ENCODE peak calls at places on chromosomes 16 and 17, in eight cellular contexts. O, S, V, P, G, B, E and N are unnamed samples.

GRCh38 chr17:31549121-31549524 is 157.6 kb downstream of the RAB11FIP4 start:
- DNase-seq in E (no peak), G (no peak), S (no peak), P (no peak), B (no peak), V (no peak), O (no peak), N (no peak)

GRCh38 chr16:85138825-85139627 is 26.8 kb upstream of the CIBAR2 start:
- DNase-seq in B (no peak), S (no peak), G (no peak), E (peak; percentile 55), V (no peak), P (no peak), O (no peak), N (no peak)

GRCh38 chr17:65198653-65199382 is 61.6 kb downstream of the RGS9 start:
- DNase-seq in E (peak; percentile 30), B (no peak), O (no peak), G (peak; percentile 58), V (peak; percentile 78), S (peak; percentile 26), P (peak; percentile 69), N (peak; percentile 31)

GRCh38 chr17:79668344-79669250 is 57.7 kb upstream of the RBFOX3 start:
- DNase-seq in P (no peak), O (no peak), E (no peak), B (peak; percentile 8), G (no peak), V (no peak), S (no peak), N (no peak)

GRCh38 chr16:4091638-4092037 is 24.6 kb downstream of the ADCY9 start:
- DNase-seq in G (no peak), P (no peak), O (no peak), B (no peak), V (no peak), S (no peak), E (no peak), N (no peak)

GRCh38 chr17:44792276-44792675 is 33.5 kb downstream of the ADAM11 start:
- DNase-seq in O (no peak), P (no peak), G (peak; percentile 33), S (no peak), E (no peak), B (no peak), V (no peak), N (no peak)

GRCh38 chr16:58459344-58460218 is 40.4 kb upstream of the NDRG4 start:
- DNase-seq in B (no peak), O (no peak), S (no peak), E (no peak), G (peak; percentile 63), P (no peak), V (no peak), N (no peak)

GRCh38 chr16:68223072-68223471 is 12.9 kb downstream of the ESRP2 start:
- DNase-seq in E (no peak), S (no peak), G (no peak), B (no peak), V (no peak), P (no peak), O (no peak), N (no peak)

GRCh38 chr17:43200127-43200526 is 11.5 kb upstream of the TMEM106A start:
- DNase-seq in B (no peak), S (no peak), P (no peak), O (no peak), E (no peak), G (no peak), V (peak; percentile 39), N (no peak)

GRCh38 chr17:45225051-45225700 is 3.5 kb downstream of the FMNL1 start:
- DNase-seq in O (no peak), P (no peak), S (peak; percentile 53), B (no peak), G (no peak), E (no peak), V (no peak), N (no peak)

GRCh38 chr17:57335195-57335792 is 79.0 kb downstream of the MSI2 start:
- DNase-seq in S (no peak), P (no peak), V (no peak), E (no peak), G (no peak), O (no peak), B (no peak), N (no peak)

GRCh38 chr16:188674-189073 is 8.4 kb downstream of the HBQ1 start:
- DNase-seq in G (no peak), V (peak; percentile 33), B (no peak), E (no peak), S (no peak), O (no peak), P (no peak), N (no peak)

GRCh38 chr16:49519008-49519656 is 145.5 kb downstream of the C16orf78 start:
- DNase-seq in G (no peak), P (no peak), E (no peak), O (no peak), V (no peak), S (no peak), B (no peak), N (no peak)

GRCh38 chr17:57038486-57038885 is 46.6 kb upstream of the AKAP1 start:
- DNase-seq in S (no peak), E (no peak), B (no peak), P (no peak), G (no peak), V (no peak), O (no peak), N (no peak)

GRCh38 chr16:8173111-8173644 is 417.1 kb downstream of the TMEM114 start:
- DNase-seq in G (peak; percentile 41), S (no peak), P (peak; percentile 92), O (peak; percentile 69), V (peak; percentile 92), B (peak; percentile 48), E (peak; percentile 33), N (no peak)

GRCh38 chr17:48526986-48527741 is 3.6 kb downstream of the HOXB1 start:
- DNase-seq in G (no peak), V (peak; percentile 85), P (peak; percentile 77), O (no peak), E (no peak), B (no peak), S (no peak), N (no peak)

GRCh38 chr17:13909901-13910519 is 159.3 kb upstream of the COX10 start:
- DNase-seq in V (peak; percentile 8), E (no peak), P (no peak), B (no peak), O (no peak), S (no peak), G (no peak), N (no peak)

GRCh38 chr17:28878981-28879380 is 18.6 kb downstream of the FLOT2 start:
- DNase-seq in G (peak; percentile 30), E (no peak), V (peak; percentile 95), B (no peak), S (no peak), O (no peak), P (peak; percentile 54), N (no peak)
- TF ChIP-seq CTCF in G (peak; percentile 65), E (no peak), V (peak; percentile 92), B (no peak), S (peak; percentile 44), O (peak; percentile 58), P (peak; percentile 50), N (peak; percentile 36)

DNA sequence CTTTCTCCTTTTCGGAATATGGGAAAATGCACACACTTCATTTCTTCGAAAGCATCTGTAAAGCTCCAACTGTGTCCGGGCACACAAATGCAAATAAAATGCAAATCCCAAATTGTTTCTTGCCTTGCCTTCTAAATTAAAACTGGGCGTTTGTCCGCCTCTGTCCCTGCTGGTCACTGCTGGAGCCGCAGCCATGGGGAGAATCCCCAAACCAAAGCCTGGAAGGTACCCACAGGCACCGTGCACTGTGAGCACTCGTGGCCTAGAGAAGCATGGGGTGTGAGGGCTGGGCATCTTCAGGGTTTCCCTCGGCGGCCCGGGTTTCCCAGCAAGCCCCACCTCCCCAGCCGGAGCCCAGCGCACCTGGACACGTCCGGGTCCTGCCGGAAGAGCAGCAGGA is 2.9 kb downstream of the SLC47A2 start:
- DNase-seq in V (peak; percentile 76), S (no peak), B (no peak), G (no peak), O (no peak), P (no peak), E (no peak), N (no peak)
- TF ChIP-seq CTCF in V (peak; percentile 23), S (no peak), B (no peak), G (peak; percentile 52), O (peak; percentile 34), P (peak; percentile 41), E (no peak), N (no peak)

GRCh38 chr17:49930880-49931279 is 38.1 kb upstream of the DLX4 start:
- DNase-seq in B (no peak), O (no peak), E (no peak), V (no peak), P (no peak), S (no peak), G (no peak), N (no peak)

GRCh38 chr17:49928126-49928800 is 40.7 kb upstream of the DLX4 start:
- DNase-seq in B (no peak), P (no peak), S (no peak), O (no peak), E (no peak), G (no peak), V (no peak), N (no peak)

GRCh38 chr17:49926886-49927285 is 42.1 kb upstream of the DLX4 start:
- DNase-seq in O (no peak), G (no peak), V (no peak), P (no peak), E (no peak), S (no peak), B (peak; percentile 76), N (peak; percentile 3)

GRCh38 chr17:49931416-49931815 is 37.6 kb upstream of the DLX4 start:
- DNase-seq in G (no peak), O (no peak), S (no peak), E (no peak), V (no peak), P (no peak), B (no peak), N (no peak)

GRCh38 chr17:49928826-49929475 is 40.0 kb upstream of the DLX4 start:
- DNase-seq in B (no peak), O (no peak), P (no peak), V (no peak), S (no peak), E (no peak), G (no peak), N (no peak)
- TF ChIP-seq CTCF in B (no peak), O (no peak), P (no peak), V (no peak), S (no peak), E (no peak), G (no peak), N (no peak)

GRCh38 chr16:83717814-83718213 is 90.0 kb upstream of the HSBP1 start:
- DNase-seq in E (no peak), O (no peak), V (no peak), G (no peak), S (no peak), P (no peak), B (no peak), N (peak; percentile 5)

GRCh38 chr16:83715217-83715920 is 92.4 kb upstream of the HSBP1 start:
- DNase-seq in S (no peak), P (no peak), O (no peak), G (no peak), E (no peak), V (no peak), B (no peak), N (no peak)

GRCh38 chr16:83720213-83720612 is 87.6 kb upstream of the HSBP1 start:
- DNase-seq in V (no peak), O (no peak), E (no peak), G (no peak), P (no peak), S (no peak), B (no peak), N (no peak)

GRCh38 chr16:83714286-83714685 is 93.5 kb upstream of the HSBP1 start:
- DNase-seq in O (no peak), S (no peak), B (no peak), E (no peak), G (no peak), P (no peak), V (no peak), N (no peak)

GRCh38 chr16:83717308-83717707 is 90.5 kb upstream of the HSBP1 start:
- DNase-seq in O (no peak), P (peak; percentile 57), B (no peak), G (no peak), V (peak; percentile 74), S (no peak), E (no peak), N (no peak)
- TF ChIP-seq CTCF in O (no peak), P (peak; percentile 60), B (no peak), G (no peak), V (peak; percentile 84), S (no peak), E (no peak), N (no peak)